ENCODE peak calls at places on chromosomes 4 and X, in four cellular contexts. D is H9, H is IMR-90, A is mesenchymal stem cell. I is an unnamed sample.

GRCh38 chr4:5024673-5025072 is 5.4 kb upstream of the CYTL1 start:
- DNase-seq in D (no peak), H (no peak), A (no peak), I (no peak)

GRCh38 chrX:54447461-54447860 is 7.3 kb downstream of the TSR2 start:
- DNase-seq in D (peak), A (peak), H (no peak), I (no peak)

GRCh38 chr4:78569291-78569821 is 17.8 kb downstream of the ANXA3 start:
- DNase-seq in D (no peak), H (peak), A (peak), I (no peak)

GRCh38 chrX:130125090-130125489 is 14.8 kb upstream of the ELF4 start:
- DNase-seq in D (no peak), A (peak), H (no peak), I (no peak)

GRCh38 chr4:144757969-144758368 is 112.0 kb downstream of the HHIP start:
- DNase-seq in H (peak), D (no peak), A (no peak), I (no peak)

GRCh38 chr4:185708348-185708747 is 103.6 kb downstream of the SORBS2 start:
- DNase-seq in D (no peak), A (no peak), H (peak), I (no peak)

GRCh38 chr4:1578968-1579833 is 104.9 kb downstream of the FAM53A start:
- DNase-seq in H (peak), D (peak), A (peak), I (peak)

GRCh38 chr4:110087116-110087708 is 111.2 kb downstream of the ELOVL6 start:
- DNase-seq in D (no peak), H (peak), A (peak), I (no peak)

GRCh38 chrX:3527166-3527565 is 180.7 kb upstream of the MXRA5 start:
- DNase-seq in D (no peak), H (peak), A (no peak), I (no peak)

GRCh38 chr4:147981305-147981704 is 249.4 kb downstream of the ARHGAP10 start:
- DNase-seq in H (peak), D (no peak), A (no peak), I (no peak)

GRCh38 chrX:38154818-38155217 is 65.9 kb downstream of the SRPX start:
- DNase-seq in A (no peak), H (no peak), D (no peak), I (no peak)

GRCh38 chrX:65203545-65203944 is 227.3 kb upstream of the ZC4H2 start:
- DNase-seq in A (no peak), D (no peak), H (no peak), I (no peak)

GRCh38 chrX:55357236-55357635 is 92.5 kb upstream of the PAGE3 start:
- DNase-seq in H (no peak), D (no peak), A (no peak), I (no peak)

GRCh38 chr4:13088726-13089658 is 395.1 kb downstream of the RAB28 start:
- DNase-seq in H (no peak), D (no peak), A (no peak), I (no peak)

GRCh38 chr4:77433102-77433733 is 172.4 kb upstream of the CXCL13 start:
- DNase-seq in A (peak), H (peak), D (peak), I (peak)

GRCh38 chrX:24372021-24372763 is 11.8 kb downstream of the SUPT20HL1 start:
- DNase-seq in A (no peak), D (no peak), H (no peak), I (peak)

GRCh38 chr4:69970071-69970470 is 4.5 kb upstream of the CSN2 start:
- DNase-seq in D (no peak), H (no peak), A (no peak), I (no peak)

GRCh38 chrX:134907302-134907701 is 83.5 kb upstream of the SMIM10 start:
- DNase-seq in H (no peak), A (no peak), D (no peak), I (no peak)

GRCh38 chr4:86482851-86483490 is 111.1 kb upstream of the PTPN13 start:
- DNase-seq in D (peak), A (peak), H (no peak), I (peak)

GRCh38 chr4:102586644-102587021 is 85.5 kb downstream of the NFKB1 start:
- DNase-seq in D (no peak), A (no peak), H (no peak), I (no peak)

GRCh38 chr4:102580463-102580842 is 79.3 kb downstream of the NFKB1 start:
- DNase-seq in A (no peak), H (no peak), D (no peak), I (no peak)

GRCh38 chr4:102589743-102590142 is 88.6 kb downstream of the NFKB1 start:
- DNase-seq in A (no peak), H (no peak), D (no peak), I (no peak)

GRCh38 chr4:102585329-102585728 is 84.2 kb downstream of the NFKB1 start:
- DNase-seq in D (no peak), H (peak), A (no peak), I (no peak)

GRCh38 chr4:102586002-102586643 is 85.0 kb downstream of the NFKB1 start:
- DNase-seq in D (no peak), A (no peak), H (no peak), I (no peak)
- H3K14ac ChIP-seq in D (no peak), A (no peak), H (no peak), I (no peak)

GRCh38 chrX:103607385-103608304 is at the start of gene TCEAL3:
- DNase-seq in D (peak), A (peak), H (peak), I (peak)
- H3K4me2 ChIP-seq in D (peak), A (peak), H (peak), I (peak)

GRCh38 chrX:121114691-121115090 is 67.3 kb downstream of the GLUD2 start:
- DNase-seq in H (no peak), D (no peak), A (no peak), I (no peak)
- H2AFZ ChIP-seq in H (no peak), D (no peak), A (no peak), I (no peak)

GRCh38 chr4:41613362-41613761 is 75.4 kb downstream of the LIMCH1 start:
- DNase-seq in H (no peak), A (peak), D (peak), I (no peak)
- H3K14ac ChIP-seq in H (no peak), A (no peak), D (peak), I (no peak)

DNA sequence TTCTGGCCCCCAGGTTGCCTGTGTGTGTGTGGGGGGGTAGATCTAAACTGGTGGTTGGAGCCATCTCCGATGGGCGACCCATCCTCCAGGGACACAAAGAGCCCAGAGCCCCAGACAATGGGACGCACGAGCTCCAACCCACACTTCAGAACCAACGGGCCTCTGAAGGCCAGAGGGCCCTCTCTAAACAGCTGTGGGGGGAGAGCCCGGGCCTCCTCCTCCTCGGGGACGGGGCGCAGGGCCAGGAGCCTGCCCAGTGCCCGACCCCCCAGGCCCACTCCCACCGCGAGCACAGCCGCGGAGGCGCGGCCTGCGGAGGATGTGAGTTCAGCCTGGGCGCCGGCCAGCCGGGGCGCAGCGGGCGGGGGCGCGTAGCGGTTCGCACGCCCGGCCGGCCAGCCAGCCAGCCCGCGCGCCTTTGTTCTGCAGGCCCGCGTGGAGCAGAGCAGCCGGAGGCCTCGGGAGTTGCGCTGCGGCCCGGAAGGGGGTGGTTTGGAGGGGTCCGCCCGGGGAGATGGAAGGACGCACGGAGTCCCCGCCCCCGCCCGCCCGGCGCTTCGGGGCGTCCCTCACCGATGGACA is 4.0 kb downstream of the FLNA start:
- DNase-seq in D (no peak), A (no peak), H (no peak), I (no peak)
- H3K4me2 ChIP-seq in D (peak), A (peak), H (peak), I (peak)

GRCh38 chr4:83855044-83855443 is 319.1 kb downstream of the GPAT3 start:
- DNase-seq in D (no peak), H (peak), A (peak), I (no peak)
- H2AFZ ChIP-seq in D (no peak), H (peak), A (peak), I (no peak)

DNA sequence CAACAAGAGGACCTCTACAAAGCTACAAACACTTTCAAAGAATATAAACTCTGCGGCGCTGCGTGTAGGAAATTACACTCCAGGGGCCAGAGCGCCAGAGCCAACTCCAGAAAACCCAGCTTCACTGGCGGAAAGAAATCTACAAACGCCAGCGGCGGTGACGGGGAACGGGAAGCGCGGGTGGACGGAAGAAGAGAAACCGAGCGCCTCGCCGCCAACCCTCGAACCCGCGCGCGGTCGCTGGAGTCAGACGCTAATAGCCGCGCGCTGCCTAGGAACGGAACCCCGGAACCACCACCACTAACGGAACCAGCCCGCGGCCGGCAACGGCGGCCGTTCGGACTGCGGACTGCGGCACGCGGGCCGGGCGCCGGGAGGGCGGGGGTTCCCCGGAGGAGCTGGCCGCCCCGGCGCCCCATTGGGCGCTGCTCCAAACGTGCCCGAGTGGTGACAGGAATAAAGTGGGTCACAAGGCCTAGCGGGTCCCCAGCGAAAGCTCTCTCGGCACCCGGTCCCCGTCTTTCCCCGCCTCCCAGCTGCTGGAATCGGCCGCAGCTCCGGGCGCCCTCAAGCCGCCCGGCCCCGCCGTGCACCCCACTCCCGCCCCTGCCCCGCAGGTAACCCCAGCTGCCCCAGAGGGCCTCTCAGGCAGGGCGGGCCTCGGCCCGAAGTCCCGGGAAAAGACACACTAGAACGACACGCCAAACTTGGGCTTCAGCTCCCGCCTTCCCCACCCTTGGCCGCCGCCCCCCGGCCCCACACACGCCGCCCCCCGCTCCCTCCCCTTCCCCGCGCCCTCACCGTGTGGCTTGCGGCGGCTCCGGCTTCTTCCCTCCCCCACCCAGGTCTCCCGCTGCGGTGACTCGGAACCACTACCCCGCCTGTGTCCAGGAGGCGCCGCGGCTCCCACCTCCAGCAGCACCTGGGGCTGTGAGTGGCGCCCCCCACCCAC is 752 bp downstream of the CLOCK start:
- DNase-seq in A (peak), D (peak), H (peak), I (peak)
- H3K14ac ChIP-seq in A (no peak), D (peak), H (peak), I (peak)

DNA sequence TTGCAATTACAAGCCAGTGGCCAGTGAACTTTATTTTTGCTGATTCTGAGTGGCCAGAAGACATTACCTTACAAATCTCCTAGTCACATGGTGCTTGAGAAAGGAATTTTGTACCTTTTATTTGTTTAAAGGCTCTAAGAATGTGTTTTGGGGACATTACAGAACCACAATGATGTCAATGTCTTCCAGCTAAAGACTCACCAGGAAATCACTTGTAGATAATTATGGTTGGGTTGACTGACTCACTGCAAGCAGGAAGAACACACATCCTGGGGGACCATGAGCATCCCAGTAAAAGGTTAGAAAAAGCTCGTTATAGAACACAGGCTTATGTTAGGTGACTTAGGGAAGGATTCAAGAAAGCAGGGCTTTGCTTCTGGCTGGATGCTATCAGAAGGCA is 119.4 kb upstream of the FAM9B start:
- DNase-seq in H (peak), A (peak), D (no peak), I (no peak)
- H3K4me2 ChIP-seq in H (no peak), A (no peak), D (no peak), I (no peak)

I was measured in neuronal stem cell.